ENCODE peak calls at places on chromosome 3, in seven cellular contexts. O, C, D, U, Q, W and E are unnamed samples.

GRCh38 chr3:151327571-151328198 is 1.7 kb downstream of the P2RY13 start:
- DNase-seq in O (no peak), C (no peak), D (peak), U (peak), Q (peak), W (no peak), E (no peak)

GRCh38 chr3:157533298-157533870 is 30.2 kb upstream of the VEPH1 start:
- DNase-seq in O (no peak), C (peak), D (peak), U (peak), Q (peak), W (no peak), E (no peak)

GRCh38 chr3:58608648-58609047 is 31.5 kb upstream of the FAM107A start:
- DNase-seq in O (no peak), C (no peak), D (no peak), U (peak), Q (peak), W (no peak), E (no peak)

GRCh38 chr3:133833267-133833666 is 27.7 kb downstream of the SRPRB start:
- DNase-seq in O (no peak), C (no peak), D (no peak), U (no peak), Q (no peak), W (no peak), E (no peak)

GRCh38 chr3:128764863-128765262 is 38.9 kb downstream of the RAB7A start:
- DNase-seq in O (no peak), C (no peak), D (no peak), U (no peak), Q (no peak), W (no peak), E (no peak)

GRCh38 chr3:54653456-54654195 is 274.2 kb downstream of the LRTM1 start:
- DNase-seq in O (no peak), C (no peak), D (no peak), U (peak), Q (peak), W (no peak), E (no peak)

GRCh38 chr3:54322354-54322753 is 200.0 kb downstream of the CACNA2D3 start:
- DNase-seq in O (peak), C (no peak), D (no peak), U (no peak), Q (peak), W (peak), E (no peak)

GRCh38 chr3:20575153-20575552 is 389.1 kb upstream of the SGO1 start:
- DNase-seq in O (no peak), C (peak), D (peak), U (peak), Q (peak), W (no peak), E (no peak)

GRCh38 chr3:69084326-69084667 is 440 bp upstream of the ARL6IP5 start:
- DNase-seq in O (peak), C (peak), D (peak), U (peak), Q (peak), W (no peak), E (no peak)

GRCh38 chr3:40583691-40584090 is 58.9 kb downstream of the ZNF621 start:
- DNase-seq in O (no peak), C (no peak), D (no peak), U (peak), Q (no peak), W (no peak), E (no peak)

GRCh38 chr3:125054436-125055164 is 1.2 kb downstream of the HEG1 start:
- DNase-seq in O (no peak), C (no peak), D (peak), U (peak), Q (no peak), W (peak), E (no peak)

GRCh38 chr3:35748144-35748543 is 108.8 kb downstream of the ARPP21 start:
- DNase-seq in O (no peak), C (no peak), D (no peak), U (no peak), Q (no peak), W (no peak), E (no peak)